ENCODE peak calls at places on chromosomes 13 and 19, in four cellular contexts. M, H, J and U are unnamed samples.

GRCh38 chr13:67416047-67416925 is 186.2 kb upstream of the PCDH9 start:
- DNase-seq in M (no peak), J (peak; percentile 38), H (no peak), U (no peak)

GRCh38 chr13:85543144-85543543 is 256.1 kb downstream of the SLITRK6 start:
- DNase-seq in M (no peak), J (no peak), H (no peak), U (no peak)

GRCh38 chr19:858868-859843 is at the start of gene CFD:
- DNase-seq in M (no peak), J (no peak), H (no peak), U (no peak)

GRCh38 chr19:31378404-31378803 is 29.2 kb upstream of the TSHZ3 start:
- DNase-seq in J (peak; percentile 18), H (no peak), M (no peak), U (no peak)

GRCh38 chr19:38617283-38617763 is 430 bp downstream of the MAP4K1 start:
- DNase-seq in M (peak; percentile 16), H (no peak), J (no peak), U (no peak)

GRCh38 chr19:40599331-40600085 is 1.7 kb upstream of the LTBP4 start:
- DNase-seq in M (no peak), J (no peak), H (no peak), U (no peak)

GRCh38 chr19:4322942-4323665 is 15.5 kb downstream of the STAP2 start:
- DNase-seq in M (no peak), H (no peak), J (peak; percentile 66), U (no peak)

GRCh38 chr13:25764378-25764777 is 287.4 kb downstream of the SHISA2 start:
- DNase-seq in J (no peak), M (no peak), H (no peak), U (no peak)

GRCh38 chr13:36709136-36709895 is 35.5 kb downstream of the SERTM1 start:
- DNase-seq in H (no peak), M (no peak), J (no peak), U (no peak)

GRCh38 chr13:21884299-21884878 is 213.5 kb downstream of the FGF9 start:
- DNase-seq in M (no peak), J (no peak), H (no peak), U (no peak)

GRCh38 chr19:954272-954671 is 28.4 kb downstream of the ARID3A start:
- DNase-seq in H (no peak), J (no peak), M (no peak), U (no peak)

GRCh38 chr19:35206379-35206778 is 22.2 kb downstream of the FAM187B start:
- DNase-seq in H (peak; percentile 46), M (peak; percentile 86), J (no peak), U (no peak)

GRCh38 chr13:32537580-32538233 is 888 bp downstream of the N4BP2L2 start:
- DNase-seq in M (no peak), J (peak; percentile 8), H (peak; percentile 40), U (no peak)

GRCh38 chr13:70375718-70376117 is 267.5 kb upstream of the KLHL1 start:
- DNase-seq in H (no peak), M (no peak), J (no peak), U (no peak)

GRCh38 chr13:31045621-31046081 is 113.2 kb downstream of the TEX26 start:
- DNase-seq in M (peak; percentile 19), J (peak; percentile 90), H (peak; percentile 82), U (peak; percentile 96)

GRCh38 chr19:45423033-45423588 is 606 bp downstream of the ERCC1 start:
- DNase-seq in J (no peak), M (peak; percentile 65), H (peak; percentile 76), U (no peak)

GRCh38 chr19:4583961-4584669 is 24.6 kb upstream of the SEMA6B start:
- DNase-seq in M (no peak), H (no peak), J (no peak), U (peak; percentile 69)

GRCh38 chr19:28829762-28830161 is 383.2 kb downstream of the UQCRFS1 start:
- DNase-seq in J (no peak), M (no peak), H (no peak), U (no peak)

GRCh38 chr13:51122868-51123267 is 11.8 kb upstream of the C13orf42 start:
- DNase-seq in J (no peak), H (peak; percentile 39), M (no peak), U (no peak)

GRCh38 chr13:32731074-32731473 is 144.8 kb downstream of the PDS5B start:
- DNase-seq in J (no peak), M (no peak), H (no peak), U (no peak)

GRCh38 chr13:111589321-111589720 is 268.9 kb downstream of the TEX29 start:
- DNase-seq in J (no peak), M (no peak), H (no peak), U (no peak)

GRCh38 chr19:43619262-43620060 is at the start of gene ZNF428:
- DNase-seq in H (peak; percentile 87), M (peak; percentile 89), J (peak; percentile 91), U (peak; percentile 94)

GRCh38 chr13:99404005-99404755 is 97.0 kb upstream of the GPR183 start:
- DNase-seq in J (no peak), H (no peak), M (no peak), U (no peak)

GRCh38 chr13:33509642-33510229 is 224.2 kb upstream of the STARD13 start:
- DNase-seq in H (no peak), J (peak; percentile 6), M (no peak), U (peak; percentile 87)

GRCh38 chr19:16417660-16418596 is 53.8 kb downstream of the EPS15L1 start:
- DNase-seq in J (peak; percentile 48), H (peak; percentile 39), M (peak; percentile 58), U (peak; percentile 81)

GRCh38 chr19:21023901-21024300 is 3.4 kb downstream of the ZNF430 start:
- DNase-seq in M (no peak), H (no peak), J (no peak), U (no peak)

GRCh38 chr13:80530902-80531301 is 190.0 kb upstream of the SPRY2 start:
- DNase-seq in M (no peak), J (no peak), H (no peak), U (no peak)

GRCh38 chr13:97273341-97273831 is 51.3 kb downstream of the MBNL2 start:
- DNase-seq in M (no peak), H (no peak), J (no peak), U (no peak)

GRCh38 chr13:44869167-44869566 is 120.1 kb downstream of the NUFIP1 start:
- DNase-seq in J (no peak), H (no peak), M (no peak), U (no peak)

GRCh38 chr19:40685563-40685962 is 4.9 kb downstream of the NUMBL start:
- DNase-seq in M (no peak), J (peak; percentile 61), H (no peak), U (no peak)